ENCODE peak calls at places on chromosomes 1 and 21, in seven cellular contexts. Y, Q, B, S, P, M and T are unnamed samples.

GRCh38 chr1:224377676-224378006 is 21.0 kb downstream of the CNIH4 start:
- DNase-seq in Y (no peak), Q (peak), B (no peak), S (peak), P (no peak), M (no peak), T (peak)

GRCh38 chr1:208244584-208244916 is 366 bp upstream of the PLXNA2 start:
- DNase-seq in Y (no peak), Q (no peak), B (no peak), S (no peak), P (no peak), M (no peak), T (no peak)

GRCh38 chr21:43645414-43645891 is 13.8 kb downstream of the HSF2BP start:
- DNase-seq in Y (no peak), Q (no peak), B (no peak), S (peak), P (no peak), M (peak), T (peak)

GRCh38 chr1:222933273-222933672 is 118.4 kb downstream of the DISP1 start:
- DNase-seq in Y (no peak), Q (no peak), B (no peak), S (no peak), P (no peak), M (no peak), T (no peak)

GRCh38 chr1:231591466-231591865 is 35.1 kb upstream of the DISC1 start:
- DNase-seq in Y (no peak), Q (no peak), B (no peak), S (no peak), P (no peak), M (no peak), T (no peak)

GRCh38 chr1:151518936-151519335 is 7.7 kb downstream of the CGN start:
- DNase-seq in Y (no peak), Q (no peak), B (no peak), S (no peak), P (no peak), M (no peak), T (no peak)

GRCh38 chr1:66431999-66432398 is 102.0 kb upstream of the SGIP1 start:
- DNase-seq in Y (no peak), Q (no peak), B (no peak), S (no peak), P (no peak), M (no peak), T (no peak)

GRCh38 chr1:182269097-182269496 is 122.5 kb downstream of the GLUL start:
- DNase-seq in Y (no peak), Q (no peak), B (no peak), S (no peak), P (no peak), M (no peak), T (no peak)